ENCODE peak calls at places on chromosomes 16 and 17, in five cellular contexts. B is sigmoid colon, O is neural progenitor cell, P is ovary, T is GM23338. A is an unnamed sample.
A peak's percentile ranks its signal among the peaks of the same experiment; 100 is the strongest.

GRCh38 chr17:49520386-49521087 is 25.4 kb downstream of the NGFR start:
- DNase-seq in B (no peak), P (no peak), T (no peak), O (no peak), A (no peak)

GRCh38 chr16:61374071-61374470 is 662.2 kb downstream of the CDH8 start:
- DNase-seq in O (no peak), T (no peak), B (no peak), P (no peak), A (no peak)

GRCh38 chr16:20383106-20384029 is 21.2 kb downstream of the PDILT start:
- DNase-seq in B (peak; percentile 74), O (peak; percentile 86), T (peak; percentile 92), P (peak; percentile 38), A (peak; percentile 25)

GRCh38 chr17:37848690-37849616 is 75.3 kb upstream of the TBC1D3K start:
- DNase-seq in T (no peak), B (no peak), O (no peak), P (no peak), A (peak; percentile 99)

GRCh38 chr17:58245428-58246103 is 7.2 kb downstream of the LPO start:
- DNase-seq in P (no peak), T (no peak), O (no peak), B (no peak), A (no peak)

GRCh38 chr17:40058151-40058784 is 4.1 kb upstream of the MED24 start:
- DNase-seq in O (no peak), B (no peak), T (no peak), P (no peak), A (no peak)

GRCh38 chr17:48134912-48135480 is 27.4 kb downstream of the SNX11 start:
- DNase-seq in P (no peak), O (peak; percentile 66), B (no peak), T (peak; percentile 69), A (no peak)

GRCh38 chr17:28521296-28522085 is 15.3 kb downstream of the FOXN1 start:
- DNase-seq in B (no peak), T (peak; percentile 65), P (no peak), O (peak; percentile 59), A (no peak)

GRCh38 chr17:33908363-33909064 is 346.6 kb upstream of the CCL2 start:
- DNase-seq in O (no peak), P (no peak), T (no peak), B (no peak), A (no peak)

GRCh38 chr16:46482895-46483294 is 138.3 kb downstream of the SHCBP1 start:
- DNase-seq in O (no peak), T (peak; percentile 1), P (no peak), B (no peak), A (no peak)

GRCh38 chr17:64074704-64075484 is 54.5 kb upstream of the ICAM2 start:
- DNase-seq in O (no peak), P (no peak), T (no peak), B (no peak), A (peak; percentile 90)

GRCh38 chr17:50681260-50682200 is 26.2 kb downstream of the ANKRD40 start:
- DNase-seq in O (peak; percentile 62), P (peak; percentile 59), T (peak; percentile 71), B (peak; percentile 82), A (no peak)

GRCh38 chr17:12422632-12423031 is 243.1 kb upstream of the MYOCD start:
- DNase-seq in B (peak; percentile 90), P (peak; percentile 25), O (no peak), T (no peak), A (no peak)

GRCh38 chr17:78341559-78342437 is 18.1 kb downstream of the SOCS3 start:
- DNase-seq in P (peak; percentile 79), B (peak; percentile 89), O (peak; percentile 90), T (peak; percentile 88), A (no peak)

GRCh38 chr17:39662551-39663339 is 2.4 kb upstream of the TCAP start:
- DNase-seq in O (no peak), T (peak; percentile 46), P (no peak), B (no peak), A (no peak)

GRCh38 chr17:29573558-29573870 is 5.0 kb downstream of the TP53I13 start:
- DNase-seq in T (no peak), B (peak; percentile 64), O (no peak), P (no peak), A (no peak)

GRCh38 chr17:1347681-1348318 is 52.2 kb downstream of the YWHAE start:
- DNase-seq in P (peak; percentile 42), T (no peak), B (peak; percentile 75), O (no peak), A (peak; percentile 5)

GRCh38 chr16:55499951-55500350 is 8.9 kb upstream of the LPCAT2 start:
- DNase-seq in T (no peak), O (peak; percentile 49), B (peak; percentile 46), P (no peak), A (peak; percentile 94)

GRCh38 chr16:79656537-79657115 is 56.1 kb upstream of the MAF start:
- DNase-seq in P (no peak), B (no peak), T (peak; percentile 15), O (peak; percentile 40), A (no peak)

GRCh38 chr17:81831957-81832607 is 1.0 kb downstream of the MCRIP1 start:
- DNase-seq in P (no peak), B (no peak), O (no peak), T (no peak), A (no peak)

GRCh38 chr17:69820881-69821473 is 254.0 kb upstream of the KCNJ16 start:
- DNase-seq in P (no peak), B (no peak), O (no peak), T (no peak), A (no peak)

GRCh38 chr17:81391964-81392908 is 3.0 kb upstream of the BAHCC1 start:
- DNase-seq in T (peak; percentile 42), B (peak; percentile 90), O (no peak), P (peak; percentile 76), A (no peak)

GRCh38 chr16:57624806-57625500 is 3.5 kb upstream of the ADGRG1 start:
- DNase-seq in P (no peak), B (no peak), O (no peak), T (no peak), A (no peak)

GRCh38 chr16:4637501-4638166 is 13.0 kb downstream of the MGRN1 start:
- DNase-seq in P (no peak), O (no peak), T (no peak), B (no peak), A (no peak)

GRCh38 chr17:33292184-33292980 is 713 bp downstream of the ASIC2 start:
- DNase-seq in P (no peak), B (no peak), T (peak; percentile 58), O (peak; percentile 79), A (no peak)

GRCh38 chr17:37790153-37790552 is 45.3 kb upstream of the HNF1B start:
- DNase-seq in T (no peak), O (no peak), P (no peak), B (no peak), A (peak; percentile 95)

GRCh38 chr17:46192484-46193245 is 564 bp downstream of the KANSL1 start:
- DNase-seq in B (peak; percentile 85), O (peak; percentile 85), T (peak; percentile 91), P (peak; percentile 76), A (no peak)

GRCh38 chr17:70523407-70523806 is 354.1 kb downstream of the KCNJ2 start:
- DNase-seq in P (no peak), O (no peak), B (no peak), T (no peak), A (no peak)

GRCh38 chr17:58586009-58586408 is 71.6 kb upstream of the MTMR4 start:
- DNase-seq in O (no peak), B (no peak), T (no peak), P (no peak), A (no peak)

GRCh38 chr17:82217530-82218204 is 5.0 kb upstream of the CCDC57 start:
- DNase-seq in O (no peak), T (no peak), B (peak; percentile 83), P (no peak), A (no peak)

GRCh38 chr17:12230411-12230810 is 209.7 kb downstream of the MAP2K4 start:
- DNase-seq in B (no peak), O (no peak), P (no peak), T (no peak), A (no peak)

GRCh38 chr16:30380801-30381208 is 1.6 kb downstream of the SEPTIN1 start:
- DNase-seq in P (no peak), T (no peak), O (no peak), B (no peak), A (no peak)

GRCh38 chr17:76132574-76133338 is 8.3 kb downstream of the FOXJ1 start:
- DNase-seq in B (peak; percentile 60), O (peak; percentile 55), P (no peak), T (peak; percentile 89), A (no peak)

GRCh38 chr17:76131692-76132573 is 9.1 kb downstream of the FOXJ1 start:
- DNase-seq in P (no peak), O (no peak), T (peak; percentile 24), B (no peak), A (no peak)

GRCh38 chr17:76131061-76131691 is 9.9 kb downstream of the FOXJ1 start:
- DNase-seq in T (peak; percentile 50), O (no peak), B (no peak), P (no peak), A (no peak)

GRCh38 chr17:76125922-76126321 is 15.1 kb downstream of the FOXJ1 start:
- DNase-seq in B (no peak), T (no peak), O (no peak), P (no peak), A (no peak)

DNA sequence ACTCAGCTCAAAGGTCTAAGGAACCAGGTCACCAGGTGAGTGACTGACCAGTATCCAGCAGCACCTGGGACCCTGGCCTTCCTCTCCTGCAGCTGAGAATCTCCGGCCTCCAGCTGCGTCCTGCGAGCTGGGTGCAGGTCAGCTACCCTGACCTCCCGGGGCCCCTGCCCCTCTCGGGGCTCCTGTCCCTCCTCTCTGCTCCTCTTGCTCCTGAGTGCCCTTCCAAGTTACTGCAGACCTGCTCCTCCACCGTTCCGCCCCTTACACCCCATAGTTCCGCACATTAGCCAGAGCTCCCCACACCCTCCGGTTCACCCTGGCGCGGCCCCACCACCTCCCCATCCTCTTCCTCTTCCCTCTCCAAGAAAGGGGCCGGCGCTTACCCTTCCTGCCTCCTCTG is 10.6 kb downstream of the FOXJ1 start:
- DNase-seq in T (peak; percentile 43), O (no peak), B (no peak), P (no peak), A (no peak)
- TF ChIP-seq CTCF in T (no peak), O (no peak), B (no peak), P (no peak), A (no peak)

GRCh38 chr17:44969144-44969780 is 1.2 kb upstream of the C1QL1 start:
- DNase-seq in T (peak; percentile 65), B (no peak), P (no peak), O (peak; percentile 73), A (no peak)
- H3K4me3 ChIP-seq in T (peak overlapping the region; percentile 88), B (no peak overlapping the region), P (no peak overlapping the region), O (peak overlapping the region; percentile 73), A (no peak overlapping the region)

DNA sequence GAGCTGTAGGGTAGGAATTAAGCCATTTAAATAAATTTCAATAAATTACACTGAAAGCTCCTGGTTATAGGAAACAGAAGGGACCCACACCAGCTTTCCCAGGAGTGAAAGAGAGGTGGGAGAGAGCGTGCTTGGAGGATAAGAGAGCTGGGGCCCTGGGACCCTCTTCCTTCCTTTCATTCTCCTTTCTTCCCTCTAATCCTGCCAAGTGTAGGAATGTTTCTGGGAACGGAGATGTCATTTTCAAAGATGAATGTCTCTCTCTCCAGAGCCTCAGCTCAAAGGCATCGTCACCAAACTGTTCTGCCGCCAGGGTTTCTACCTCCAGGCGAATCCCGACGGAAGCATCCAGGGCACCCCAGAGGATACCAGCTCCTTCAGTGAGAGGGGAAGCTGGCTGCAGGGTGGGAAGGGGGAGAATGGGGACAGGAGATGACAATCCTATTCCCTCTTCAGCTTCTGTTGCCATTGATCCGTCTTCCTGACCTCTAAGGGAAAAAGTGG is 1.9 kb downstream of the FGF11 start:
- DNase-seq in P (no peak), O (no peak), B (no peak), T (peak; percentile 44), A (no peak)
- H3K27me3 ChIP-seq in P (no peaks in the 10 kb centered on the region), O (peaks cover 61% of the 10 kb centered on the region), B (peaks cover 67% of the 10 kb centered on the region), T (peaks cover 48% of the 10 kb centered on the region), A (peaks cover 2% of the 10 kb centered on the region)

GRCh38 chr16:50210266-50211038 is 55.9 kb upstream of the ADCY7 start:
- DNase-seq in P (peak; percentile 77), B (peak; percentile 95), T (peak; percentile 88), O (peak; percentile 87), A (peak; percentile 42)
- TF ChIP-seq CTCF in P (peak; percentile 52), B (peak; percentile 51), T (peak; percentile 79), O (peak; percentile 79), A (peak; percentile 89)